ENCODE peak calls at places on chromosomes 7 and 10, in ten cellular contexts. I is astrocyte of the spinal cord, P is EL, W is type B pancreatic cell, B is HEK293T, X is AG20443, Z is SW480, L is naive B cell, J is GM23338, O is psoas muscle. K is an unnamed sample.

GRCh38 chr7:137953043-137953691 is 48.7 kb downstream of the CREB3L2 start:
- DNase-seq in X (peak; percentile 50), O (no peak), L (no peak), J (peak; percentile 45), B (peak; percentile 55), I (peak; percentile 86), P (peak; percentile 82), W (no peak), Z (no peak), K (no peak)

GRCh38 chr7:129949292-129950133 is 3.2 kb downstream of the UBE2H start:
- DNase-seq in P (peak; percentile 77), J (peak; percentile 72), W (no peak), X (peak; percentile 66), O (no peak), I (peak; percentile 80), B (no peak), Z (peak; percentile 68), L (no peak), K (peak; percentile 84)

GRCh38 chr10:7318836-7319235 is 92.0 kb downstream of the SFMBT2 start:
- DNase-seq in J (no peak), P (no peak), I (no peak), Z (no peak), W (no peak), X (no peak), L (peak; percentile 39), B (no peak), O (no peak), K (no peak)

GRCh38 chr10:3658766-3659165 is 126.2 kb downstream of the KLF6 start:
- DNase-seq in X (no peak), L (no peak), I (no peak), P (no peak), O (no peak), Z (no peak), B (no peak), W (no peak), J (no peak), K (no peak)

GRCh38 chr7:128105228-128106022 is 74.2 kb upstream of the LRRC4 start:
- DNase-seq in I (no peak), P (no peak), W (no peak), B (no peak), X (no peak), J (no peak), Z (no peak), O (peak; percentile 34), L (no peak), K (no peak)

GRCh38 chr10:72687035-72687434 is 4.9 kb upstream of the MCU start:
- DNase-seq in X (no peak), P (no peak), L (no peak), O (no peak), J (no peak), I (no peak), Z (no peak), B (no peak), W (no peak), K (no peak)

GRCh38 chr7:38373155-38373554 is 99.7 kb upstream of the TARP start:
- DNase-seq in P (no peak), J (no peak), L (no peak), Z (no peak), B (no peak), I (no peak), X (no peak), O (peak; percentile 63), W (no peak), K (no peak)

GRCh38 chr7:584122-584465 is 64.4 kb upstream of the PDGFA start:
- DNase-seq in W (no peak), L (no peak), J (no peak), B (no peak), Z (no peak), I (no peak), P (no peak), O (peak; percentile 54), X (no peak), K (no peak)

GRCh38 chr7:17144313-17144712 is 154.1 kb upstream of the AHR start:
- DNase-seq in Z (no peak), W (no peak), I (peak; percentile 32), O (no peak), X (peak; percentile 63), B (no peak), J (no peak), P (peak; percentile 87), L (no peak), K (no peak)

GRCh38 chr10:11339013-11339412 is 272.4 kb downstream of the USP6NL start:
- DNase-seq in J (no peak), Z (no peak), I (no peak), X (no peak), O (no peak), L (no peak), B (no peak), P (no peak), W (no peak), K (no peak)

GRCh38 chr7:69060516-69060915 is 537.8 kb upstream of the AUTS2 start:
- DNase-seq in O (no peak), B (no peak), X (no peak), P (no peak), W (no peak), I (no peak), J (no peak), L (no peak), Z (no peak), K (no peak)

GRCh38 chr7:10128748-10129147 is 844.9 kb upstream of the PHF14 start:
- DNase-seq in W (no peak), B (no peak), O (no peak), Z (no peak), I (peak; percentile 1), J (peak; percentile 52), L (no peak), X (no peak), P (no peak), K (peak; percentile 19)

GRCh38 chr10:46223064-46223480 is 63.7 kb upstream of the ANTXRL start:
- DNase-seq in W (peak; percentile 50), O (no peak), J (no peak), X (peak; percentile 5), L (no peak), P (no peak), I (no peak), B (no peak), Z (peak; percentile 13), K (no peak)

GRCh38 chr10:80784695-80785094 is 247.0 kb downstream of the SH2D4B start:
- DNase-seq in W (no peak), B (no peak), X (no peak), I (no peak), J (no peak), P (no peak), O (no peak), Z (no peak), L (no peak), K (no peak)

GRCh38 chr10:77983384-77984341 is 45.7 kb downstream of the POLR3A start:
- DNase-seq in W (no peak), I (peak; percentile 66), X (peak; percentile 63), L (no peak), Z (no peak), P (peak; percentile 56), J (no peak), B (no peak), O (no peak), K (no peak)

GRCh38 chr10:115956225-115957009 is 316.6 kb downstream of the GFRA1 start:
- DNase-seq in I (no peak), P (peak; percentile 65), W (no peak), X (no peak), B (no peak), Z (no peak), O (no peak), L (no peak), J (no peak), K (peak; percentile 49)